ENCODE peak calls at places on chromosomes 12 and 14, in eight cellular contexts. W is GM12892; E is stimulated activated CD4-positive, alpha-beta T cell treated with anti-CD3 and anti-CD28 coated beads, Interleukin-1b, Interleukin-23, amount 100 ng/mL, for 1 hour; J is NCI-H1694; B is NCI-H1092; U is fibroblast of mammary gland; N is T-helper 17 cell; P is CD8-positive, alpha-beta T cell. Y is an unnamed sample.

GRCh38 chr14:50667491-50668007 is 557 bp downstream of the SAV1 start:
- DNase-seq in B (peak; percentile 35), N (no peak), U (no peak), E (no peak), J (no peak), W (peak; percentile 19), P (peak; percentile 3), Y (peak; percentile 46)

GRCh38 chr14:59252772-59253500 is 64.5 kb downstream of the DAAM1 start:
- DNase-seq in W (no peak), E (no peak), B (no peak), P (no peak), U (peak; percentile 58), N (no peak), J (no peak), Y (no peak)

GRCh38 chr12:122893208-122894151 is 2.4 kb downstream of the VPS37B start:
- DNase-seq in J (no peak), B (no peak), U (no peak), N (no peak), E (no peak), P (no peak), W (no peak), Y (no peak)

GRCh38 chr14:23078692-23079116 is 16.2 kb downstream of the ACIN1 start:
- DNase-seq in P (no peak), E (no peak), N (no peak), U (peak; percentile 99), J (no peak), W (no peak), B (no peak), Y (no peak)

GRCh38 chr12:88716240-88716639 is 136.0 kb upstream of the KITLG start:
- DNase-seq in E (no peak), P (no peak), J (no peak), N (no peak), W (no peak), B (no peak), U (no peak), Y (no peak)

GRCh38 chr12:105813201-105813600 is 325.6 kb downstream of the NUAK1 start:
- DNase-seq in B (no peak), N (no peak), P (no peak), E (no peak), W (no peak), J (no peak), U (no peak), Y (no peak)

GRCh38 chr12:101375573-101375972 is 32.0 kb downstream of the ARL1 start:
- DNase-seq in J (no peak), B (no peak), W (no peak), E (no peak), U (no peak), P (no peak), N (no peak), Y (no peak)

GRCh38 chr12:14111230-14111865 is 129.9 kb upstream of the GRIN2B start:
- DNase-seq in B (no peak), W (peak; percentile 12), P (no peak), J (peak; percentile 37), N (no peak), E (no peak), U (no peak), Y (peak; percentile 4)

GRCh38 chr12:97616936-97617335 is 154.3 kb downstream of the RMST start:
- DNase-seq in W (no peak), P (no peak), N (no peak), E (no peak), U (no peak), B (peak; percentile 53), J (no peak), Y (no peak)

GRCh38 chr12:84825149-84825548 is 87.5 kb downstream of the SLC6A15 start:
- DNase-seq in J (no peak), U (no peak), P (no peak), W (no peak), B (no peak), N (no peak), E (no peak), Y (no peak)

GRCh38 chr14:23302290-23303225 is at the start of gene PPP1R3E:
- DNase-seq in N (peak; percentile 84), U (peak; percentile 43), B (peak; percentile 82), J (peak; percentile 49), E (peak; percentile 72), W (peak; percentile 51), P (peak; percentile 64), Y (peak; percentile 68)

GRCh38 chr12:124487065-124487833 is 80.2 kb downstream of the NCOR2 start:
- DNase-seq in U (no peak), P (no peak), N (no peak), E (no peak), W (no peak), J (no peak), B (no peak), Y (peak; percentile 97)

GRCh38 chr12:131053567-131053966 is 99.9 kb downstream of the ADGRD1 start:
- DNase-seq in P (no peak), U (no peak), B (no peak), N (no peak), J (no peak), W (no peak), E (no peak), Y (no peak)

GRCh38 chr14:85254718-85255117 is 275.2 kb upstream of the FLRT2 start:
- DNase-seq in P (no peak), N (no peak), B (no peak), J (no peak), W (no peak), E (no peak), U (no peak), Y (no peak)

GRCh38 chr14:53011053-53011462 is 60.2 kb upstream of the FERMT2 start:
- DNase-seq in W (no peak), N (no peak), E (no peak), U (peak; percentile 99), P (no peak), J (no peak), B (no peak), Y (no peak)

GRCh38 chr12:103986823-103987222 is 21.2 kb downstream of the TDG start:
- DNase-seq in N (no peak), U (no peak), B (no peak), J (no peak), P (no peak), E (no peak), W (no peak), Y (no peak)

GRCh38 chr12:84763112-84763511 is 149.5 kb downstream of the SLC6A15 start:
- DNase-seq in J (no peak), W (no peak), N (no peak), B (no peak), U (peak; percentile 64), E (no peak), P (no peak), Y (no peak)

GRCh38 chr14:101705733-101706508 is 55.6 kb upstream of the PPP2R5C start:
- DNase-seq in J (no peak), W (no peak), P (peak; percentile 40), E (peak; percentile 19), N (peak; percentile 61), U (no peak), B (no peak), Y (no peak)

GRCh38 chr14:105168979-105169507 is 467 bp upstream of the JAG2 start:
- DNase-seq in P (no peak), E (no peak), U (no peak), J (peak; percentile 77), W (no peak), B (no peak), N (peak; percentile 26), Y (no peak)

GRCh38 chr12:78284417-78284816 is 453.7 kb downstream of the NAV3 start:
- DNase-seq in U (no peak), N (no peak), J (no peak), B (no peak), E (no peak), P (no peak), W (no peak), Y (no peak)

GRCh38 chr12:49223590-49224369 is 34.9 kb upstream of the TUBA1A start:
- DNase-seq in P (no peak), E (no peak), U (no peak), W (no peak), B (no peak), N (no peak), J (no peak), Y (no peak)

GRCh38 chr12:60760965-60761364 is 1165.1 kb downstream of the SLC16A7 start:
- DNase-seq in U (no peak), B (no peak), E (no peak), W (no peak), J (no peak), N (no peak), P (no peak), Y (peak; percentile 50)

GRCh38 chr14:103854822-103855733 is 7.7 kb upstream of the PPP1R13B start:
- DNase-seq in B (no peak), J (peak; percentile 98), N (no peak), W (no peak), P (no peak), E (no peak), U (no peak), Y (no peak)

GRCh38 chr12:132264086-132265010 is 65.0 kb downstream of the GALNT9 start:
- DNase-seq in P (no peak), J (no peak), W (no peak), B (no peak), U (no peak), N (no peak), E (no peak), Y (no peak)

GRCh38 chr12:51027342-51027835 is 1.2 kb upstream of the SLC11A2 start:
- DNase-seq in B (no peak), U (no peak), W (no peak), N (no peak), E (no peak), P (no peak), J (no peak), Y (no peak)

GRCh38 chr14:68795602-68796417 is 2.9 kb upstream of the ZFP36L1 start:
- DNase-seq in U (peak; percentile 65), E (peak; percentile 60), W (no peak), B (no peak), J (no peak), P (peak; percentile 60), N (peak; percentile 75), Y (peak; percentile 78)

GRCh38 chr14:44736326-44736725 is 225.4 kb downstream of the KLHL28 start:
- DNase-seq in W (no peak), E (no peak), U (no peak), B (no peak), N (no peak), P (no peak), J (no peak), Y (peak; percentile 6)

GRCh38 chr12:27618836-27619235 is 77.4 kb upstream of the REP15 start:
- DNase-seq in U (no peak), W (no peak), N (no peak), B (no peak), P (no peak), J (no peak), E (no peak), Y (no peak)

GRCh38 chr14:99884834-99885648 is 91.8 kb downstream of the EML1 start:
- DNase-seq in U (peak; percentile 76), N (no peak), P (no peak), B (peak; percentile 43), J (peak; percentile 87), E (no peak), W (peak; percentile 25), Y (peak; percentile 60)

GRCh38 chr14:67187210-67187609 is 2.0 kb upstream of the GARIN2 start:
- DNase-seq in W (no peak), J (no peak), B (no peak), E (no peak), P (no peak), N (no peak), U (peak; percentile 83), Y (no peak)

GRCh38 chr14:38243696-38244250 is 12.1 kb downstream of the CLEC14A start:
- DNase-seq in P (no peak), W (no peak), J (no peak), B (no peak), N (no peak), E (no peak), U (no peak), Y (peak; percentile 63)